ENCODE peak calls at places on chromosomes 13 and 19, in four cellular contexts. P is activated CD4-positive, alpha-beta T cell treated with anti-CD3 and anti-CD28 coated beads, Interleukin-2, amount 10 ng/mL, durations not matched to agents 7 days and 5 days; K is NCI-H748 treated with DMSO at 0.1 percent for 48 hours; T is SJSA1. L is an unnamed sample.

GRCh38 chr13:101700598-101700997 is 248.1 kb downstream of the ITGBL1 start:
- DNase-seq in P (no peak), K (no peak), T (no peak), L (no peak)

GRCh38 chr19:5628470-5628869 is 5.6 kb downstream of the SAFB start:
- DNase-seq in P (no peak), K (no peak), T (no peak), L (no peak)

GRCh38 chr13:40780822-40781401 is 8.5 kb upstream of the SLC25A15 start:
- DNase-seq in P (no peak), K (no peak), T (no peak), L (no peak)

GRCh38 chr19:13859361-13859880 is 17.5 kb upstream of the NANOS3 start:
- DNase-seq in P (no peak), K (no peak), T (no peak), L (peak; percentile 22)

GRCh38 chr19:6694147-6694815 is 24.3 kb upstream of the TNFSF14 start:
- DNase-seq in P (no peak), K (no peak), T (no peak), L (no peak)

GRCh38 chr19:40234429-40235237 is 8.1 kb upstream of the CCNP start:
- DNase-seq in P (no peak), K (no peak), T (no peak), L (no peak)

GRCh38 chr19:14561249-14561648 is 10.6 kb downstream of the NDUFB7 start:
- DNase-seq in P (no peak), K (no peak), T (no peak), L (no peak)

GRCh38 chr13:43132228-43132627 is 108.8 kb downstream of the DNAJC15 start:
- DNase-seq in P (no peak), K (no peak), T (peak; percentile 8), L (peak; percentile 57)

GRCh38 chr19:48196321-48196761 is 25.9 kb downstream of the ZSWIM9 start:
- DNase-seq in P (no peak), K (no peak), T (no peak), L (peak; percentile 79)

GRCh38 chr13:79625517-79625916 is 144.6 kb downstream of the NDFIP2 start:
- DNase-seq in P (no peak), K (no peak), T (no peak), L (no peak)

GRCh38 chr13:97285221-97285955 is 63.3 kb downstream of the MBNL2 start:
- DNase-seq in P (no peak), K (no peak), T (no peak), L (no peak)

GRCh38 chr13:99028890-99029289 is 51.0 kb upstream of the DOCK9 start:
- DNase-seq in P (peak; percentile 66), K (no peak), T (no peak), L (no peak)

GRCh38 chr19:38012944-38013343 is 105.9 kb downstream of the SIPA1L3 start:
- DNase-seq in P (no peak), K (no peak), T (no peak), L (no peak)

GRCh38 chr13:42969558-42970172 is 22.4 kb downstream of the EPSTI1 start:
- DNase-seq in P (peak; percentile 86), K (peak; percentile 30), T (peak; percentile 44), L (peak; percentile 74)

GRCh38 chr19:49335071-49335783 is at the start of gene CD37:
- DNase-seq in P (peak; percentile 69), K (no peak), T (no peak), L (no peak)

GRCh38 chr19:51188227-51188559 is 36.7 kb upstream of the CD33 start:
- DNase-seq in P (no peak), K (no peak), T (no peak), L (no peak)

GRCh38 chr19:30430206-30430734 is 58.1 kb downstream of the ZNF536 start:
- DNase-seq in P (no peak), K (no peak), T (no peak), L (no peak)